ENCODE peak calls at places on chromosomes 6 and 20, in six cellular contexts. X is tibial nerve, Y is KG1, E is AML-193, M is trophoblast cell, A is HCEC 1CT. R is an unnamed sample.

GRCh38 chr6:144564202-144564601 is 279.1 kb downstream of the UTRN start:
- DNase-seq in X (no peak), Y (no peak), E (no peak), M (no peak), A (no peak), R (no peak)

GRCh38 chr6:105452924-105453756 is 50.3 kb upstream of the PREP start:
- DNase-seq in X (no peak), Y (peak), E (peak), M (no peak), A (no peak), R (no peak)

GRCh38 chr6:9825526-9825925 is 589.3 kb downstream of the TFAP2A start:
- DNase-seq in X (no peak), Y (no peak), E (no peak), M (peak), A (no peak), R (no peak)

GRCh38 chr6:5471044-5471443 is 209.7 kb downstream of the FARS2 start:
- DNase-seq in X (peak), Y (peak), E (peak), M (peak), A (peak), R (peak)

GRCh38 chr6:35043381-35043780 is 97.8 kb downstream of the TCP11 start:
- DNase-seq in X (no peak), Y (no peak), E (no peak), M (no peak), A (no peak), R (no peak)

GRCh38 chr20:2846698-2847097 is 6.2 kb downstream of the VPS16 start:
- DNase-seq in X (no peak), Y (no peak), E (no peak), M (no peak), A (no peak), R (no peak)

GRCh38 chr6:80974579-80974978 is 777.9 kb downstream of the TENT5A start:
- DNase-seq in X (no peak), Y (no peak), E (no peak), M (no peak), A (no peak), R (no peak)

GRCh38 chr6:99818161-99818560 is 175.9 kb downstream of the MCHR2 start:
- DNase-seq in X (no peak), Y (no peak), E (no peak), M (peak), A (no peak), R (no peak)

GRCh38 chr6:113909224-113909856 is 52.2 kb downstream of the MARCKS start:
- DNase-seq in X (peak), Y (peak), E (peak), M (peak), A (peak), R (peak)

GRCh38 chr6:143675946-143676345 is 1.8 kb upstream of the PHACTR2 start:
- DNase-seq in X (no peak), Y (no peak), E (no peak), M (peak), A (peak), R (peak)

GRCh38 chr6:168313371-168314028 is 6.1 kb downstream of the DACT2 start:
- DNase-seq in X (no peak), Y (no peak), E (no peak), M (no peak), A (no peak), R (no peak)

GRCh38 chr20:42258568-42258967 is 640.4 kb upstream of the CHD6 start:
- DNase-seq in X (no peak), Y (no peak), E (no peak), M (no peak), A (no peak), R (no peak)

GRCh38 chr6:83466328-83466727 is 35.5 kb upstream of the ME1 start:
- DNase-seq in X (no peak), Y (no peak), E (no peak), M (no peak), A (no peak), R (no peak)

GRCh38 chr20:62795023-62795761 is 1.1 kb upstream of the MRGBP start:
- DNase-seq in X (peak), Y (peak), E (peak), M (peak), A (peak), R (peak)

GRCh38 chr20:62627901-62628612 is 14.2 kb upstream of the SLCO4A1 start:
- DNase-seq in X (no peak), Y (no peak), E (no peak), M (no peak), A (peak), R (peak)

GRCh38 chr20:21125072-21125848 is 622 bp upstream of the KIZ start:
- DNase-seq in X (no peak), Y (peak), E (no peak), M (peak), A (peak), R (peak)

R was measured in EL.